ENCODE peak calls at places on chromosomes 3 and 15, in four cellular contexts. U is adipocyte, V is heart left ventricle, R is transverse colon. B is an unnamed sample.

GRCh38 chr3:34382859-34383258 is 584.4 kb downstream of the PDCD6IP start:
- DNase-seq in U (no peak), V (no peak), R (no peak), B (no peak)

GRCh38 chr15:28920781-28921331 is 35.1 kb downstream of the APBA2 start:
- DNase-seq in U (no peak), V (no peak), R (no peak), B (no peak)

GRCh38 chr3:27333843-27334242 is 35.3 kb downstream of the NEK10 start:
- DNase-seq in U (no peak), V (no peak), R (no peak), B (no peak)

GRCh38 chr15:31489801-31490646 is 163.4 kb downstream of the KLF13 start:
- DNase-seq in U (peak; percentile 86), V (peak; percentile 41), R (peak; percentile 43), B (no peak)

GRCh38 chr3:176631175-176631574 is 566.1 kb downstream of the TBL1XR1 start:
- DNase-seq in U (no peak), V (no peak), R (no peak), B (no peak)

GRCh38 chr3:193498195-193498594 is 56.5 kb downstream of the ATP13A4 start:
- DNase-seq in U (no peak), V (no peak), R (no peak), B (no peak)

GRCh38 chr3:15659254-15659975 is 57.9 kb downstream of the BTD start:
- DNase-seq in U (no peak), V (no peak), R (no peak), B (no peak)

GRCh38 chr3:165994293-165994692 is 157.1 kb upstream of the BCHE start:
- DNase-seq in U (no peak), V (no peak), R (no peak), B (no peak)

GRCh38 chr15:70308011-70308761 is 210.5 kb upstream of the TLE3 start:
- DNase-seq in U (no peak), V (no peak), R (no peak), B (no peak)

GRCh38 chr3:129224984-129225393 is 24.4 kb upstream of the COPG1 start:
- DNase-seq in U (peak; percentile 91), V (peak; percentile 87), R (peak; percentile 83), B (peak; percentile 88)

GRCh38 chr15:55827204-55827603 is 84.3 kb upstream of the PRTG start:
- DNase-seq in U (no peak), V (no peak), R (no peak), B (no peak)

GRCh38 chr3:71208273-71209095 is 375.0 kb downstream of the FOXP1 start:
- DNase-seq in U (peak; percentile 60), V (no peak), R (peak; percentile 19), B (no peak)

GRCh38 chr3:18998069-18998468 is 150.2 kb upstream of the KCNH8 start:
- DNase-seq in U (no peak), V (peak; percentile 16), R (no peak), B (no peak)

GRCh38 chr3:49403891-49404290 is 7.9 kb downstream of the RHOA start:
- DNase-seq in U (no peak), V (no peak), R (no peak), B (no peak)

GRCh38 chr3:62261121-62261520 is 112.2 kb downstream of the FEZF2 start:
- DNase-seq in U (no peak), V (no peak), R (no peak), B (no peak)

GRCh38 chr3:55629432-55629831 is 142.3 kb upstream of the WNT5A start:
- DNase-seq in U (no peak), V (no peak), R (peak; percentile 89), B (peak; percentile 88)

GRCh38 chr3:58342676-58343075 is 10.0 kb downstream of the PXK start:
- DNase-seq in U (no peak), V (no peak), R (no peak), B (no peak)

GRCh38 chr15:40416056-40416455 is 10.5 kb downstream of the IVD start:
- DNase-seq in U (no peak), V (no peak), R (no peak), B (no peak)

GRCh38 chr15:52114656-52115055 is 2.1 kb upstream of the BCL2L10 start:
- DNase-seq in U (no peak), V (no peak), R (no peak), B (no peak)

GRCh38 chr15:52120488-52120887 is 7.9 kb upstream of the BCL2L10 start:
- DNase-seq in U (no peak), V (no peak), R (no peak), B (no peak)

GRCh38 chr15:52118969-52119749 is 6.6 kb upstream of the BCL2L10 start:
- DNase-seq in U (no peak), V (no peak), R (no peak), B (no peak)

GRCh38 chr15:52115598-52116427 is 3.2 kb upstream of the BCL2L10 start:
- DNase-seq in U (peak; percentile 46), V (no peak), R (no peak), B (no peak)

DNA sequence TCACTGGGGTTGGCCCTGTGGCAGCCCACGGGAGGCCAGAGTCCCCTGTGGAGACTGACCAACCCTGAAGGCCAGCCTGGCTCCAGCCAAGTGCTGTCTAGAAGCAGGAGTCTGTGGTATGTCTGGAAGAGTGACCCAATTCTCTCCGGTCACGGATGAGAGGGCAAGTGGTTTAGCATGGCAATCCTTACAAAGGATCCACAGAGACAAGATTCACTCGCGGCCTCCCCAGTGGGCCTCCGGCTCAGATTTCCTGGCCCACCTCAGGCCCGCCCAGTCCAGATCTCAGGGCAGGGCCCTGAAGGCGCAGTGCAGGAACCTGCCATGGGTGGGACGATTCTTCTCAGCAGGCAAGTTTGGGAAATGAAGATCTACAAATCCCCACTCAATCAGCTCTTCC is 5.0 kb upstream of the BCL2L10 start:
- DNase-seq in U (no peak), V (no peak), R (no peak), B (no peak)
- H3K4me1 ChIP-seq in U (peaks cover 37% of the 10 kb centered on the region), V (peaks cover 1% of the 10 kb centered on the region), R (no peaks in the 10 kb centered on the region), B (peaks cover 6% of the 10 kb centered on the region)

DNA sequence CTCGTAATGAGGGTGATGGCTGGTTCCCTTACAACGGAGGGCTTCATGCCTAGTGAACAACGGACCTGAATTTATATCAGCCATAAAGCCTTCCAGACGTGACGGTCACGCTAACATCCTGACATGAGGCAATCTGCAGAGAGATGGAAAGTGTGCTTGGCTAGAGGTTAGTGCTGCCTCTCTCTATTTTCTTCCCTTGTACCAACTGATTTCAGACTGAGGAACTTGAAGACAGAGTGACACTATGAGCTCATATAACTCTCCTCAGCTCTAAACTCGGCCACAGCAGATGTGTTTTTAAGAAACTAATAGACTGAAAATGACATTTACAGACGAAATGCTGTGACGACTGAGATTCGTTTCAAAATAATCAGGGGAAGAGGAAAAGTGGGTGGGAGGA is 122.4 kb downstream of the XXYLT1 start:
- DNase-seq in U (no peak), V (no peak), R (no peak), B (no peak)
- H3K4me3 ChIP-seq in U (no peak overlapping the region), V (peak overlapping the region; percentile 50), R (no peak overlapping the region), B (no peak overlapping the region)

GRCh38 chr15:89096664-89097063 is 8.4 kb downstream of the ABHD2 start:
- DNase-seq in U (no peak), V (no peak), R (no peak), B (no peak)
- H3K4me1 ChIP-seq in U (peaks cover 52% of the 10 kb centered on the region), V (peaks cover 98% of the 10 kb centered on the region), R (peaks cover 26% of the 10 kb centered on the region), B (peaks cover 29% of the 10 kb centered on the region)

DNA sequence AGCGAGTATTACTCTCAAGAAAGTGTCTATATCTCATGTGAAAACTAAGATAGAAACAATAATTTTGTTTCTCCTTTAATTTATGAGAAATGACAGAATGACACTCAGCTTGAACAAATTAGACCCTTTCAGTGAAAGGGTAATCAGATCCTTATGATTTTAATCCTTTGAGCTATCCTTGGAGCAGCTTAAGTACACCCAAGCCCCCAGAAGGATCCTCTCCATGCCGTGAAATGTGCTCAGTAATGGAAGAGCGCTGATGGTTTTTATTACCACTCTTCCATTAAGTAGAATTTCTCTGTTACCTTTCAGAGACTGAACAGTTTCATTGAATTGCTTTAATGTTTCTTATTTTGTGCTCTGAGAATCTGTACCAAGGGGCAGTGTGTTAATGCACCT is 54.3 kb downstream of the HMG20A start:
- DNase-seq in U (no peak), V (no peak), R (no peak), B (no peak)
- H3K4me3 ChIP-seq in U (no peak overlapping the region), V (no peak overlapping the region), R (no peak overlapping the region), B (no peak overlapping the region)

DNA sequence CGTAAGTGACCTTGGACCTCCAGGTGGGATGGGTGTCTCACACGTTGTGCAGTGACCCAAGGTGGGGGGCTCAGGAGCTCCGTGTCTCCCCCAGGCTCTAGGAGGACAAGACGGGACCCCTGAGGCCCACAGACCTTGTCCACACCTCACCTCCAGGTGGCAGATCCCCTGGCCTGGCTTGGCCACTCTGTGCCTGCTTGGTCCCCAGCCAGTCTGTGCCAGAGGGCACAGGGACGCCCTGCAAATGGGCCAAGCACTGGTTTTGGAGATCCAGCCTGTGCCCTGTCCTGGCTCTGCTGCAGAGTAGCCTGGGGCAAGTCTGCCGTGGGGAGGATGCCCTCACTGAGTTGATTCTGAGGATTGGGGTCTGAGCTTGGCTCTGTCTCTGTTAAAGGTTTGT is 14.0 kb downstream of the SLC6A6 start:
- DNase-seq in U (no peak), V (no peak), R (no peak), B (no peak)
- H3K4me1 ChIP-seq in U (peaks cover 14% of the 10 kb centered on the region), V (peaks cover 13% of the 10 kb centered on the region), R (no peaks in the 10 kb centered on the region), B (peaks cover 13% of the 10 kb centered on the region)

DNA sequence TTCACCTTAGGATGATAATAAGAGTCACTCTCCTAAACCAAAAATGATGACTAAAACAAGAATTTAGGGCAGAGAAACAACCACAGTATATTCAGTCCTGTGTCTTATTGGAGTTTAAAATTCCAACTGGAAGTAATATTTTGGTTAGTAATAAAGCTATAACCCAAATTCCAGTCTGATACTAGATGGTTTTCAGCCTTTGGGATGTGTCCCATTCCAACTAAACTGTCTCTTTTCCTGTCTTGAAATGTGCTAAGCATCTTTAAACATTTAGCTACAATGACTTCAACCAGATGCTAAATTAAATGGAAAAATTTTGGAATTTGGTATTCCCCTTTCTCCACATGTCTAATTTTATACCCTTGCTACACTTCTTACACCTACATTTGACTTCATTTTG is 510.0 kb downstream of the ROBO1 start:
- DNase-seq in U (no peak), V (no peak), R (no peak), B (no peak)
- H3K4me3 ChIP-seq in U (no peak overlapping the region), V (no peak overlapping the region), R (no peak overlapping the region), B (no peak overlapping the region)

B was measured in mucosa of descending colon.